ENCODE peak calls at places on chromosome 15, in four cellular contexts. Z, K, P and C are unnamed samples.
A peak's percentile ranks its signal among the peaks of the same experiment; 100 is the strongest.

GRCh38 chr15:35062164-35063099 is 22.7 kb downstream of the NANOGP8 start:
- DNase-seq in Z (peak; percentile 50), P (no peak), K (no peak), C (no peak)

GRCh38 chr15:31084176-31084575 is 17.3 kb downstream of the TRPM1 start:
- DNase-seq in K (no peak), Z (no peak), P (no peak), C (no peak)

GRCh38 chr15:71115567-71116351 is 488 bp downstream of the THSD4 start:
- DNase-seq in K (no peak), Z (peak; percentile 81), P (peak; percentile 53), C (peak; percentile 71)

GRCh38 chr15:63071288-63071909 is 28.9 kb downstream of the TPM1 start:
- DNase-seq in Z (peak; percentile 31), P (no peak), K (no peak), C (no peak)

GRCh38 chr15:52528465-52529288 is at the start of gene MYO5A:
- DNase-seq in Z (peak; percentile 91), P (peak; percentile 73), K (peak; percentile 59), C (peak; percentile 73)

GRCh38 chr15:26261966-26262365 is 398.8 kb upstream of the ATP10A start:
- DNase-seq in P (no peak), Z (no peak), K (no peak), C (no peak)

GRCh38 chr15:35115155-35115725 is 30.1 kb upstream of the NANOGP8 start:
- DNase-seq in K (no peak), P (peak; percentile 37), Z (no peak), C (no peak)

GRCh38 chr15:33086500-33087141 is 107.9 kb downstream of the FMN1 start:
- DNase-seq in K (no peak), Z (peak; percentile 81), P (no peak), C (no peak)

GRCh38 chr15:67923647-67923971 is 83.8 kb upstream of the RNU6-1 start:
- DNase-seq in P (no peak), Z (no peak), K (no peak), C (no peak)

GRCh38 chr15:34726407-34727100 is 28.2 kb downstream of the GJD2 start:
- DNase-seq in Z (peak; percentile 75), P (no peak), K (no peak), C (no peak)

GRCh38 chr15:25248583-25249235 is 190.1 kb downstream of the UBE3A start:
- DNase-seq in P (peak; percentile 0), K (no peak), Z (no peak), C (peak; percentile 2)

GRCh38 chr15:47796339-47796738 is 79.0 kb downstream of the SEMA6D start:
- DNase-seq in Z (no peak), K (no peak), P (no peak), C (no peak)

GRCh38 chr15:31489801-31490646 is 163.4 kb downstream of the KLF13 start:
- DNase-seq in Z (peak; percentile 82), P (peak; percentile 57), K (no peak), C (peak; percentile 43)

GRCh38 chr15:63843901-63844317 is 10.2 kb upstream of the HERC1 start:
- DNase-seq in P (no peak), K (no peak), Z (peak; percentile 55), C (no peak)

GRCh38 chr15:77036537-77037474 is 34.1 kb downstream of the TSPAN3 start:
- DNase-seq in K (no peak), P (no peak), Z (no peak), C (peak; percentile 9)

GRCh38 chr15:88382482-88382983 is 84.7 kb downstream of the MRPL46 start:
- DNase-seq in K (no peak), Z (peak; percentile 60), P (peak; percentile 18), C (no peak)

GRCh38 chr15:45386420-45386819 is 8.1 kb upstream of the GATM start:
- DNase-seq in P (peak; percentile 92), Z (no peak), K (no peak), C (no peak)

GRCh38 chr15:67296684-67297083 is 42.1 kb downstream of the IQCH start:
- DNase-seq in K (no peak), P (no peak), Z (no peak), C (no peak)